ENCODE peak calls at places on chromosome X, in eight cellular contexts. X is pancreas, H is WTC11, J is hepatocyte, S is H9, K is heart right ventricle, G is natural killer cell, C is dorsolateral prefrontal cortex. R is an unnamed sample.

GRCh38 chrX:155767101-155767878 is 113.9 kb upstream of the VAMP7 start:
- DNase-seq in G (no peak), S (peak), X (peak), J (peak), C (no peak), K (peak), H (peak), R (peak)

GRCh38 chrX:19760841-19761512 is 126.4 kb downstream of the SH3KBP1 start:
- DNase-seq in C (no peak), K (no peak), G (no peak), J (no peak), S (no peak), X (no peak), H (no peak), R (no peak)

GRCh38 chrX:148794350-148794749 is 293.9 kb downstream of the AFF2 start:
- DNase-seq in S (no peak), X (no peak), G (no peak), C (no peak), J (no peak), K (no peak), H (no peak), R (no peak)

GRCh38 chrX:21946925-21947641 is 6.6 kb downstream of the SMS start:
- DNase-seq in J (no peak), G (no peak), S (peak), K (no peak), H (peak), X (no peak), C (no peak), R (no peak)

GRCh38 chrX:31483336-31483735 is 411.5 kb upstream of the FTHL17 start:
- DNase-seq in S (no peak), G (no peak), C (no peak), X (no peak), K (no peak), H (no peak), J (no peak), R (no peak)

GRCh38 chrX:35015627-35016026 is 73.0 kb downstream of the FAM47B start:
- DNase-seq in G (no peak), C (no peak), H (no peak), X (no peak), S (no peak), K (no peak), J (no peak), R (no peak)

GRCh38 chrX:101450951-101451350 is 34.3 kb upstream of the ARMCX4 start:
- DNase-seq in G (no peak), S (no peak), H (no peak), C (no peak), K (peak), J (peak), X (no peak), R (no peak)

GRCh38 chrX:131262738-131263679 is 26.1 kb downstream of the IGSF1 start:
- DNase-seq in J (peak), C (no peak), H (peak), X (peak), G (no peak), K (no peak), S (peak), R (peak)

GRCh38 chrX:73563740-73564073 is 710 bp downstream of the CHIC1 start:
- DNase-seq in H (no peak), C (no peak), X (no peak), K (no peak), J (no peak), S (no peak), G (no peak), R (no peak)

GRCh38 chrX:40922307-40922706 is 162.9 kb upstream of the USP9X start:
- DNase-seq in G (no peak), C (no peak), S (peak), J (peak), K (no peak), H (peak), X (no peak), R (no peak)

GRCh38 chrX:133950214-133950613 is 35.2 kb downstream of the GPC3 start:
- DNase-seq in H (no peak), X (no peak), G (no peak), J (no peak), K (no peak), S (no peak), C (no peak), R (no peak)

GRCh38 chrX:69185886-69186285 is 20.6 kb upstream of the PJA1 start:
- DNase-seq in G (no peak), X (no peak), S (peak), H (no peak), C (no peak), K (no peak), J (no peak), R (no peak)

GRCh38 chrX:68732906-68733493 is 85.5 kb downstream of the STARD8 start:
- DNase-seq in H (peak), J (peak), X (peak), K (peak), G (peak), S (peak), C (peak), R (peak)

GRCh38 chrX:70132244-70132643 is 1.0 kb upstream of the IGBP1 start:
- DNase-seq in K (no peak), H (no peak), C (no peak), X (no peak), J (no peak), S (no peak), G (no peak), R (no peak)

GRCh38 chrX:1468250-1468772 is 15.6 kb upstream of the ASMTL start:
- DNase-seq in J (no peak), S (peak), H (no peak), G (peak), X (no peak), K (peak), C (no peak), R (no peak)

GRCh38 chrX:25124391-25124790 is 108.6 kb upstream of the ARX start:
- DNase-seq in H (no peak), S (no peak), X (no peak), G (no peak), K (no peak), C (no peak), J (no peak), R (no peak)

GRCh38 chrX:54479471-54480122 is 16.4 kb downstream of the FGD1 start:
- DNase-seq in G (no peak), K (no peak), H (peak), S (peak), J (no peak), C (no peak), X (no peak), R (no peak)

GRCh38 chrX:119887721-119888425 is 7.8 kb upstream of the AKAP14 start:
- DNase-seq in C (peak), H (peak), X (peak), K (peak), G (peak), S (peak), J (peak), R (peak)

GRCh38 chrX:7385131-7385530 is 237.2 kb upstream of the PUDP start:
- DNase-seq in K (no peak), G (no peak), J (no peak), S (no peak), H (no peak), X (no peak), C (no peak), R (no peak)

GRCh38 chrX:52576946-52577345 is 60.1 kb upstream of the XAGE1B start:
- DNase-seq in K (no peak), X (no peak), S (peak), C (no peak), H (peak), G (no peak), J (no peak), R (no peak)

GRCh38 chrX:104112326-104112951 is at the start of gene ZCCHC18:
- DNase-seq in S (peak), X (peak), G (peak), H (peak), J (peak), C (peak), K (peak), R (peak)

GRCh38 chrX:317424-318067 is 1.1 kb downstream of the GTPBP6 start:
- DNase-seq in H (no peak), C (no peak), S (no peak), J (no peak), G (no peak), X (no peak), K (no peak), R (no peak)

GRCh38 chrX:136292656-136293055 is 8.1 kb upstream of the ADGRG4 start:
- DNase-seq in S (no peak), C (no peak), X (no peak), H (no peak), G (no peak), J (no peak), K (no peak), R (no peak)

GRCh38 chrX:16695079-16695676 is 17.3 kb downstream of the CTPS2 start:
- DNase-seq in G (peak), J (peak), C (peak), K (peak), X (no peak), H (peak), S (peak), R (peak)

GRCh38 chrX:47030339-47030738 is 47.9 kb upstream of the RGN start:
- DNase-seq in J (peak), H (no peak), S (no peak), G (no peak), C (no peak), X (no peak), K (peak), R (peak)

DNA sequence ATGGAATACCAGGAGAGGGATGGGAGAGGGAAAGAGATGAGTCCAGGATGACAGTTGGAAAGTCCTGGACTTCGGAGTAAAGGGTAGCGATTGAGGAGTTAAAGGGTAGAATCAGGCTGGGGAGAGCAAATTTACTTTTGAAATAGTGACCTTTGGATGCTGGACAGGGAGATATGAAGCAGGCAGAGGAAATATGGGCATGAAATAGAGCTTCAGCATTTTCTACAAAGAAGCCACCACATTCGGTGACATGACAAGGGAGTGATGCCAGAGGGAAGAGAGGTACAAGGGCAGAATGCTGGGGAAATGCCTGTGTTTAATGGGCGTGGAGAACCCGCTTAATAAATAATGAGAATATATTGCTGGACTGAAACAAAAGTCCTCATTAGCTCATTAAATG is 92.7 kb downstream of the TBL1X start:
- DNase-seq in S (no peak), H (no peak), J (no peak), C (no peak), K (no peak), X (no peak), G (no peak), R (no peak)
- TF ChIP-seq CTCF in S (no peak), H (no peak), J (no peak), C (no peak), K (no peak), X (no peak), G (no peak), R (no peak)

DNA sequence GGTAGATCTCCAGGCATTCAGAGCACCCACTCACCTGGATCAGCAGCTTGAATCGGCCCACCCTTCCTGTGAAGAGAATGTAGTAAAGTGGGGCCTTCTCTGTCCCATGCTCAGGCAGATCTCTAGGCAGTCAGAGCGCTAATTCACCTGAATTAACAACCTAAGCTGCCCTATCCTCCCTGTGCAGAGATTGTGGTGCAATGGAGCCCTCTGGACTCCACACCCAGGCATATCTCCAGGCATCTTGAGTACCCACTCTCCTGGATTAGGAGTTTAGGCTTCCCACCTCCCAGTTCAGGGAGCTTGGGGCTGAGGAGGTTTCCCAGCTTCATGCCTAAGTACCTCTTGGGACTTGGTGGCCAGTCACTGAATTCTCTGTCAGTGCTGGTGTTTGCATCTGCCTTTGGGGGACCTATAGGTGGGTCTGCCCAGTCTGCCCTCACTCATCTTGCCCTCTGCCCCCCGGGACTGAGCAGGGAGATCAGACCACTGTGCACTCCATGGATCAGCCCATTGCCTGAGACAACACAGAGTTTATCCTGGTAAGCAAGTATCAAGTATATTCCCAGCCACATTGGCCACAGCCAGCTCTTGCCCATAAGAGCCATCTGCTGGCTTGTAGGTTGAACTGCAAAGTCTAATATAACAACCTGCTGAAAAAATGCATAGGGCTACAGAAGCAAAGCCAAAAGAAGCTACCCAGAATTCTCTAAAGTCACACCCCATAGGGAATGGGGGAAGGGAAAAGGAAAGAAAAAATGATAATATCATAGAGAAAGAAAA is 372.9 kb downstream of the KLHL13 start:
- DNase-seq in H (no peak), X (no peak), J (peak), S (peak), C (no peak), G (no peak), K (no peak), R (peak)
- TF ChIP-seq CTCF in H (no peak), X (peak), J (peak), S (peak), C (no peak), G (no peak), K (no peak), R (peak)

DNA sequence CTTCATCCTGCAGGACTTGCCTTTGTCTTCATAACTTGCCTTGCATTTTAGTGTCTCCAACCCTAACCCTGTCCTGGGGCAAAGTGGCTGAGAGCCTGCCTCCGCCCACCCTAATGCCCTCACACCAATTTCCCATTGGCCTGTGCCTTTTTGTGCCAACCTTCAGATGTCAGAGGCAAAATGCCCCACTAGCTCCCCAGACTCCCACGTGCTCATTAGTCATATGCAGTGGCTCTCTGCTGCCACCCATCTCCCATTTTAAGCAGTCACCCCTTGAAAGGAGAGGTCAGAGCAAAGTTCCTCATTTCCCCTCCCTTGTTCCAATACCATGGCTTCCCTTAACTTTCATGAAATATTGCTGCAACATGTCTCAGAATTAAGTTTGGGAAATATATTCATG is 74.8 kb upstream of the PASD1 start:
- DNase-seq in X (no peak), J (no peak), K (no peak), G (peak), C (no peak), H (peak), S (peak), R (no peak)
- TF ChIP-seq CTCF in X (no peak), J (peak), K (no peak), G (peak), C (no peak), H (peak), S (peak), R (peak)

DNA sequence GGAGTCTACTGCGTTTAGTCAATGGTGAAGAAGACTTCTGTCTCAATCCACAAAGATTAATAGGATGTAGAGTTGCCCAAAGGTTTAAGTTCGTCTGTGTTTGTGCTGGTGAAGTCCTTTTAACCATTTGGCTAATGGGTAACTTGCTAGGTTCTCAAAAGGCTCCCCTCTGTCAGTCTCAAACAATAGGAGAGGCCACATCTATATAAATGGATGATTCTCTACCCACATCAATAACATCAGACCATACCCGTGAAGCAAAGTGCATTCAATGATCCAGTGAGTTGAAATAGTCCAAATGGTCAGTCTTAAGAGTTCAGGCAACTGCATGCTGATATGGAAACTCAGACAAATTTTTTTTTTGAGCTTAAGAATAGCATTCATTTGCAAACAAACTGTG is 28.1 kb downstream of the RS1 start:
- DNase-seq in H (no peak), J (no peak), C (no peak), G (no peak), S (no peak), X (no peak), K (no peak), R (no peak)
- TF ChIP-seq CTCF in H (no peak), J (no peak), C (no peak), G (no peak), S (no peak), X (no peak), K (no peak), R (no peak)

DNA sequence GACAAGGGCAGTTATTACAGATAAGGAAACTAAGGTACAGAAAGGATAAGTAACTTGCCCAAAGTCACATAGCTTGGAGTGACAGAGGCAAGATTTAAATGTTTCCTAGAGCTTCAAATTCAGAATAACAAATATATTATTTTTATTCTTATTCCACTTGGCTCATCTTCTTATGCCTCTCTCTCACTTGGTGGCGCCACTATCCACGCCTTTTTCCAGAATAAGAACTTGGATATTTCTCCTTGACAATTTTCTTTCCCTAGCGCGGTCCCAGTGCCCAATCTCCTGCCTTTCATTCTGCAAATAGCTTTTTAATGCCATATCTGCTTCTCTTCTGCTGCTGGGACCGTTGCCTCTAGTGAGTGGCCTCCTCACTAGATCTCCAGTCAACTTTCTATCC is 78.5 kb downstream of the MSN start:
- DNase-seq in K (no peak), S (no peak), H (no peak), J (no peak), C (no peak), X (no peak), G (no peak), R (no peak)
- TF ChIP-seq CTCF in K (no peak), S (peak), H (no peak), J (peak), C (no peak), X (no peak), G (no peak), R (no peak)

GRCh38 chrX:45228126-45228525 is 27.4 kb upstream of the DIPK2B start:
- DNase-seq in S (no peak), G (no peak), K (no peak), H (no peak), X (no peak), J (no peak), C (no peak), R (no peak)
- TF ChIP-seq CTCF in S (no peak), G (no peak), K (no peak), H (no peak), X (no peak), J (no peak), C (no peak), R (no peak)

DNA sequence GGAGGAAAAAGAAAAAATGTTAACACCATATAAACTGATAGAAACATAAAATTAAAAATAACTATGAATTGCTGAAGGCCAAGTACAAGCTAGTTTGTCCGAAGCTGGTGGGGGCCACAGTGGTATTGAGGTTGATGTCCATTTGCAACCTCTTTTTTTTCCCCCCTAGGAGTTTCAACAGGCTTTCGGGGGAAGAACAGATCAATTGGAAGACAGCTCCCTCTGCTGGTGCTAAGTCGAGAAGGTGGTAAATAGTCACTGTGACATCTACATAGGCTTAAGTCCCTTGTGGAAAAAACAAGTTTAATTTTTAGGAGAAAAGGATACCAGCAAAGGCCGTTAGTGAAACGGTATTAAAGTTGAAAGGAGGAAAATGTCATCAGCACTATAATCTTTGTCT is 115.7 kb upstream of the ZXDA start:
- DNase-seq in K (peak), J (no peak), H (peak), C (no peak), S (no peak), G (no peak), X (no peak), R (no peak)
- TF ChIP-seq CTCF in K (peak), J (peak), H (no peak), C (peak), S (peak), G (peak), X (peak), R (no peak)

GRCh38 chrX:154029439-154029838 is 9.7 kb upstream of the IRAK1 start:
- DNase-seq in K (no peak), S (no peak), H (peak), G (no peak), X (no peak), C (no peak), J (no peak), R (no peak)
- TF ChIP-seq CTCF in K (no peak), S (peak), H (no peak), G (no peak), X (no peak), C (no peak), J (no peak), R (no peak)

R was measured in endothelial cell.